ENCODE peak calls at places on chromosomes 4 and X, in nine cellular contexts. One of them, this sample, is unnamed.

GRCh38 chrX:1077140-1077539 is 135.3 kb downstream of the CRLF2 start:
- DNase-seq in pancreas: no peak
- DNase-seq in brain microvascular endothelial cell: no peak
- DNase-seq in adipocyte: no peak
- DNase-seq in CD4-positive, alpha-beta memory T cell: no peak
- DNase-seq in upper lobe of left lung: no peak
- DNase-seq in fibroblast of lung: no peak
- DNase-seq in CD8-positive, alpha-beta T cell: no peak
- DNase-seq in bronchial epithelial cell: no peak
- DNase-seq in this sample: no peak

GRCh38 chrX:71210829-71211228 is 12.2 kb upstream of the GJB1 start:
- DNase-seq in CD4-positive, alpha-beta memory T cell: no peak
- DNase-seq in pancreas: no peak
- DNase-seq in upper lobe of left lung: no peak
- DNase-seq in bronchial epithelial cell: no peak
- DNase-seq in adipocyte: peak; percentile 41
- DNase-seq in CD8-positive, alpha-beta T cell: no peak
- DNase-seq in brain microvascular endothelial cell: no peak
- DNase-seq in fibroblast of lung: peak; percentile 34
- DNase-seq in this sample: no peak

GRCh38 chr4:727576-727975 is 21.9 kb downstream of the PCGF3 start:
- DNase-seq in upper lobe of left lung: no peak
- DNase-seq in bronchial epithelial cell: no peak
- DNase-seq in CD8-positive, alpha-beta T cell: no peak
- DNase-seq in adipocyte: no peak
- DNase-seq in brain microvascular endothelial cell: no peak
- DNase-seq in pancreas: no peak
- DNase-seq in fibroblast of lung: no peak
- DNase-seq in CD4-positive, alpha-beta memory T cell: no peak
- DNase-seq in this sample: no peak

GRCh38 chrX:9326369-9326768 is 138.5 kb upstream of the TBL1X start:
- DNase-seq in bronchial epithelial cell: no peak
- DNase-seq in CD4-positive, alpha-beta memory T cell: no peak
- DNase-seq in CD8-positive, alpha-beta T cell: no peak
- DNase-seq in brain microvascular endothelial cell: no peak
- DNase-seq in fibroblast of lung: no peak
- DNase-seq in pancreas: no peak
- DNase-seq in adipocyte: peak; percentile 64
- DNase-seq in upper lobe of left lung: no peak
- DNase-seq in this sample: no peak

GRCh38 chrX:34381241-34381640 is 249.1 kb upstream of the FAM47A start:
- DNase-seq in adipocyte: peak; percentile 15
- DNase-seq in upper lobe of left lung: no peak
- DNase-seq in CD4-positive, alpha-beta memory T cell: no peak
- DNase-seq in fibroblast of lung: no peak
- DNase-seq in brain microvascular endothelial cell: peak; percentile 47
- DNase-seq in bronchial epithelial cell: no peak
- DNase-seq in CD8-positive, alpha-beta T cell: no peak
- DNase-seq in pancreas: no peak
- DNase-seq in this sample: no peak

GRCh38 chr4:12993923-12994322 is 490.2 kb downstream of the RAB28 start:
- DNase-seq in CD4-positive, alpha-beta memory T cell: no peak
- DNase-seq in brain microvascular endothelial cell: no peak
- DNase-seq in upper lobe of left lung: no peak
- DNase-seq in bronchial epithelial cell: no peak
- DNase-seq in fibroblast of lung: no peak
- DNase-seq in pancreas: no peak
- DNase-seq in CD8-positive, alpha-beta T cell: no peak
- DNase-seq in adipocyte: no peak
- DNase-seq in this sample: no peak

GRCh38 chrX:130418740-130419139 is 17.0 kb downstream of the RBMX2 start:
- DNase-seq in CD8-positive, alpha-beta T cell: no peak
- DNase-seq in bronchial epithelial cell: no peak
- DNase-seq in pancreas: no peak
- DNase-seq in brain microvascular endothelial cell: no peak
- DNase-seq in upper lobe of left lung: no peak
- DNase-seq in adipocyte: no peak
- DNase-seq in fibroblast of lung: no peak
- DNase-seq in CD4-positive, alpha-beta memory T cell: no peak
- DNase-seq in this sample: no peak

GRCh38 chrX:153932220-153932915 is 2.5 kb downstream of the NAA10 start:
- DNase-seq in pancreas: no peak
- DNase-seq in fibroblast of lung: no peak
- DNase-seq in adipocyte: no peak
- DNase-seq in bronchial epithelial cell: no peak
- DNase-seq in brain microvascular endothelial cell: no peak
- DNase-seq in CD8-positive, alpha-beta T cell: no peak
- DNase-seq in CD4-positive, alpha-beta memory T cell: no peak
- DNase-seq in upper lobe of left lung: no peak
- DNase-seq in this sample: no peak

GRCh38 chr4:17055788-17056187 is 157.3 kb upstream of the LDB2 start:
- DNase-seq in CD8-positive, alpha-beta T cell: no peak
- DNase-seq in adipocyte: peak; percentile 70
- DNase-seq in brain microvascular endothelial cell: peak; percentile 85
- DNase-seq in upper lobe of left lung: no peak
- DNase-seq in bronchial epithelial cell: peak; percentile 91
- DNase-seq in pancreas: no peak
- DNase-seq in CD4-positive, alpha-beta memory T cell: no peak
- DNase-seq in fibroblast of lung: peak; percentile 90
- DNase-seq in this sample: no peak

GRCh38 chr4:17059192-17059634 is 160.8 kb upstream of the LDB2 start:
- DNase-seq in bronchial epithelial cell: no peak
- DNase-seq in CD4-positive, alpha-beta memory T cell: no peak
- DNase-seq in brain microvascular endothelial cell: no peak
- DNase-seq in adipocyte: peak; percentile 91
- DNase-seq in upper lobe of left lung: no peak
- DNase-seq in pancreas: no peak
- DNase-seq in fibroblast of lung: peak; percentile 67
- DNase-seq in CD8-positive, alpha-beta T cell: no peak
- DNase-seq in this sample: no peak

GRCh38 chr4:17058506-17058905 is 160.1 kb upstream of the LDB2 start:
- DNase-seq in CD8-positive, alpha-beta T cell: no peak
- DNase-seq in CD4-positive, alpha-beta memory T cell: no peak
- DNase-seq in upper lobe of left lung: no peak
- DNase-seq in fibroblast of lung: peak; percentile 49
- DNase-seq in bronchial epithelial cell: no peak
- DNase-seq in pancreas: no peak
- DNase-seq in adipocyte: peak; percentile 75
- DNase-seq in brain microvascular endothelial cell: no peak
- DNase-seq in this sample: no peak

GRCh38 chr4:17060230-17060629 is 161.8 kb upstream of the LDB2 start:
- DNase-seq in pancreas: no peak
- DNase-seq in upper lobe of left lung: no peak
- DNase-seq in CD4-positive, alpha-beta memory T cell: no peak
- DNase-seq in bronchial epithelial cell: peak; percentile 11
- DNase-seq in CD8-positive, alpha-beta T cell: no peak
- DNase-seq in brain microvascular endothelial cell: no peak
- DNase-seq in adipocyte: no peak
- DNase-seq in fibroblast of lung: no peak
- DNase-seq in this sample: no peak

DNA sequence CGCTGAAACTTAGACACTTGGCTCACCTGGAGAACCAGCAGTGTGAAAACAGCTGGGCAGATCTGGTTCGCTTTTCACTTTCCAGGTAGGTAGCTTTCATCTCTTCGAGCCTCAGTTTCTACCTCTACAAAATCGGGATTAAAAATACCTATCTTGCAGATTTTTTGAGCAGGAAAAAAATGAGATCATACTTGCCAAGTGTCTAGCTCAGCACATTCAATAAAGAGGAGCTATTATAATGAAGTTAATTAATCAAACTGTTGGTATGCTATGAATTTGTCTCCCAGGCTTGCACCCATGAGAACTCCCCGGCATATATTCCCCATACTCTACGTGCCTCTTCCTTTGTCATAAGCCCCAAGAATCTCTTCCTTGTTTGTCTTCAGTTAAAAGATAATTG is 158.6 kb upstream of the LDB2 start:
- DNase-seq in pancreas: no peak
- DNase-seq in adipocyte: no peak
- DNase-seq in bronchial epithelial cell: no peak
- DNase-seq in CD4-positive, alpha-beta memory T cell: no peak
- DNase-seq in upper lobe of left lung: no peak
- DNase-seq in fibroblast of lung: no peak
- DNase-seq in brain microvascular endothelial cell: no peak
- DNase-seq in CD8-positive, alpha-beta T cell: no peak
- DNase-seq in this sample: no peak
- H3K36me3 ChIP-seq in pancreas: no peaks in the 10 kb centered on the region
- H3K36me3 ChIP-seq in adipocyte: no peaks in the 10 kb centered on the region
- H3K36me3 ChIP-seq in bronchial epithelial cell: no peaks in the 10 kb centered on the region
- H3K36me3 ChIP-seq in CD4-positive, alpha-beta memory T cell: no peaks in the 10 kb centered on the region
- H3K36me3 ChIP-seq in upper lobe of left lung: no peaks in the 10 kb centered on the region
- H3K36me3 ChIP-seq in fibroblast of lung: no peaks in the 10 kb centered on the region
- H3K36me3 ChIP-seq in brain microvascular endothelial cell: no peaks in the 10 kb centered on the region
- H3K36me3 ChIP-seq in CD8-positive, alpha-beta T cell: no peaks in the 10 kb centered on the region
- H3K36me3 ChIP-seq in this sample: no peaks in the 10 kb centered on the region

GRCh38 chr4:74095482-74095881 is 3.5 kb downstream of the CXCL2 start:
- DNase-seq in CD8-positive, alpha-beta T cell: no peak
- DNase-seq in adipocyte: no peak
- DNase-seq in bronchial epithelial cell: no peak
- DNase-seq in CD4-positive, alpha-beta memory T cell: no peak
- DNase-seq in fibroblast of lung: no peak
- DNase-seq in brain microvascular endothelial cell: no peak
- DNase-seq in pancreas: no peak
- DNase-seq in upper lobe of left lung: peak; percentile 55
- DNase-seq in this sample: no peak

GRCh38 chr4:74097161-74097560 is 1.8 kb downstream of the CXCL2 start:
- DNase-seq in bronchial epithelial cell: no peak
- DNase-seq in brain microvascular endothelial cell: no peak
- DNase-seq in CD8-positive, alpha-beta T cell: no peak
- DNase-seq in upper lobe of left lung: no peak
- DNase-seq in CD4-positive, alpha-beta memory T cell: no peak
- DNase-seq in pancreas: no peak
- DNase-seq in adipocyte: no peak
- DNase-seq in fibroblast of lung: no peak
- DNase-seq in this sample: no peak

GRCh38 chr4:74097631-74098550 is 1.1 kb downstream of the CXCL2 start:
- DNase-seq in bronchial epithelial cell: no peak
- DNase-seq in CD4-positive, alpha-beta memory T cell: no peak
- DNase-seq in upper lobe of left lung: peak; percentile 46
- DNase-seq in fibroblast of lung: peak; percentile 16
- DNase-seq in CD8-positive, alpha-beta T cell: no peak
- DNase-seq in brain microvascular endothelial cell: no peak
- DNase-seq in pancreas: no peak
- DNase-seq in adipocyte: no peak
- DNase-seq in this sample: no peak

GRCh38 chr4:74095886-74096264 is 3.1 kb downstream of the CXCL2 start:
- DNase-seq in adipocyte: no peak
- DNase-seq in CD4-positive, alpha-beta memory T cell: no peak
- DNase-seq in fibroblast of lung: peak; percentile 5
- DNase-seq in pancreas: no peak
- DNase-seq in brain microvascular endothelial cell: no peak
- DNase-seq in bronchial epithelial cell: no peak
- DNase-seq in upper lobe of left lung: no peak
- DNase-seq in CD8-positive, alpha-beta T cell: no peak
- DNase-seq in this sample: no peak

DNA sequence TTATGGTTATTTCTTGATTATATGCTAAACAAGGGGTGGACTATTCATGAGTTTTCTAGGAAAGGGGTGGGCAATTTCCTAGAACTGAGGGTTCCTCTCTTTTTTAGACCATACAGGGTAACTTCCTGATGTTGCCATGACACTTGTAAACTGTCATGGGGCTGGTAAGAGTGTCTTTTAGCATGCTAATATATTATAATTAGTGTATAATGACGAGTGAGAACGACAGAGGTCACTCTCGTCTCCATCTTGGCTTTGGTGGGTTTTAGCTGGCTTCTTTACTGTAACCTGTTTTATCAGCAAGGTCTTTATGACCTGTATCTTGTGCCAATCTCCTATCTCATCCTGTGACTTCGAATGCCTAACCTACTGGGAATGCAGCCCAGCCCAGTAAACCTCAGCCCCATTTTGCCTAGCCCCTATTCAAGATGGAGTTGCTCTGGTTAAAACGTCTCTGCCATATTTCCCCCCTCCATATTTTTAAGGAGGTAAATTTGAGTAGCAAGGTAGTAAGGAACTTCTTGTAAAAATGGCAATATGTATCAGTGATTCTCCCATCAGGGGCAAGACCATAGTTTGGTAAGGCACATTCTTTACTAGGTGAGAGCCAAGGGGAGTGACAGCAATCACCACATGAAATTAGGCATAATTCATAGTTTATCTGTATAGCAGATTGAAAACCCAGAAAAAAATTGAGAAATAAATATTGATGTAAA is 2.6 kb downstream of the CXCL2 start:
- DNase-seq in bronchial epithelial cell: peak; percentile 32
- DNase-seq in upper lobe of left lung: peak; percentile 22
- DNase-seq in brain microvascular endothelial cell: peak; percentile 3
- DNase-seq in pancreas: no peak
- DNase-seq in CD8-positive, alpha-beta T cell: no peak
- DNase-seq in fibroblast of lung: peak; percentile 30
- DNase-seq in adipocyte: no peak
- DNase-seq in CD4-positive, alpha-beta memory T cell: no peak
- DNase-seq in this sample: no peak
- H3K27me3 ChIP-seq in bronchial epithelial cell: no peaks in the 10 kb centered on the region
- H3K27me3 ChIP-seq in upper lobe of left lung: no peaks in the 10 kb centered on the region
- H3K27me3 ChIP-seq in brain microvascular endothelial cell: no peaks in the 10 kb centered on the region
- H3K27me3 ChIP-seq in pancreas: no peaks in the 10 kb centered on the region
- H3K27me3 ChIP-seq in CD8-positive, alpha-beta T cell: peaks cover 7% of the 10 kb centered on the region
- H3K27me3 ChIP-seq in fibroblast of lung: no peaks in the 10 kb centered on the region
- H3K27me3 ChIP-seq in adipocyte: no peaks in the 10 kb centered on the region
- H3K27me3 ChIP-seq in CD4-positive, alpha-beta memory T cell: peaks cover 16% of the 10 kb centered on the region
- H3K27me3 ChIP-seq in this sample: no peaks in the 10 kb centered on the region

DNA sequence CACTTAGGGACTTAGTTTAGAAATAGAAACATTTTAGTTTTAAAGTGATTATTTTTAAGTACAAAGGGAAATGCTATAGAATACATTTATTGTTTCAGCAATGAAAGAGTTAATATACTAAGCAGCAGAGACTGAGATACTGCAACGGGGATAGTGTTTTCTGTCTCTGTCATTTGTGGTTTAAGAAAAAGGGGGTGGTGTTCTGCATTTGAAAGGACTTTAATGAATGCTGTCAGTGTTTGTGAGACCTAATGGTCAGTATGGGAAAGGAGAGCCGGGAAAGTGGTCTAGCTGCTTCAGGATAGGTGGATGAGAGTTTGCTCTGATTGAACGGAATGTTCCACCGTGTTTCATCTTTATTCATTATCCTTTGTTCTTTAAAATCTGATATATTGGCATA is at the start of gene KLHL5:
- DNase-seq in pancreas: no peak
- DNase-seq in bronchial epithelial cell: no peak
- DNase-seq in brain microvascular endothelial cell: no peak
- DNase-seq in fibroblast of lung: no peak
- DNase-seq in upper lobe of left lung: no peak
- DNase-seq in CD4-positive, alpha-beta memory T cell: no peak
- DNase-seq in adipocyte: peak; percentile 19
- DNase-seq in CD8-positive, alpha-beta T cell: no peak
- DNase-seq in this sample: no peak
- H3K36me3 ChIP-seq in pancreas: no peaks in the 10 kb centered on the region
- H3K36me3 ChIP-seq in bronchial epithelial cell: no peaks in the 10 kb centered on the region
- H3K36me3 ChIP-seq in brain microvascular endothelial cell: no peaks in the 10 kb centered on the region
- H3K36me3 ChIP-seq in fibroblast of lung: no peaks in the 10 kb centered on the region
- H3K36me3 ChIP-seq in upper lobe of left lung: no peaks in the 10 kb centered on the region
- H3K36me3 ChIP-seq in CD4-positive, alpha-beta memory T cell: no peaks in the 10 kb centered on the region
- H3K36me3 ChIP-seq in adipocyte: no peaks in the 10 kb centered on the region
- H3K36me3 ChIP-seq in CD8-positive, alpha-beta T cell: no peaks in the 10 kb centered on the region
- H3K36me3 ChIP-seq in this sample: no peaks in the 10 kb centered on the region

GRCh38 chr4:110636231-110636676 is 13.4 kb upstream of the PITX2 start:
- DNase-seq in bronchial epithelial cell: no peak
- DNase-seq in pancreas: no peak
- DNase-seq in adipocyte: no peak
- DNase-seq in upper lobe of left lung: no peak
- DNase-seq in CD4-positive, alpha-beta memory T cell: no peak
- DNase-seq in CD8-positive, alpha-beta T cell: no peak
- DNase-seq in brain microvascular endothelial cell: no peak
- DNase-seq in fibroblast of lung: no peak
- DNase-seq in this sample: no peak

GRCh38 chr4:110639207-110640092 is 16.6 kb upstream of the PITX2 start:
- DNase-seq in CD8-positive, alpha-beta T cell: no peak
- DNase-seq in pancreas: no peak
- DNase-seq in bronchial epithelial cell: no peak
- DNase-seq in adipocyte: no peak
- DNase-seq in brain microvascular endothelial cell: no peak
- DNase-seq in fibroblast of lung: no peak
- DNase-seq in CD4-positive, alpha-beta memory T cell: no peak
- DNase-seq in upper lobe of left lung: no peak
- DNase-seq in this sample: no peak

GRCh38 chr4:110637408-110638131 is 14.7 kb upstream of the PITX2 start:
- DNase-seq in brain microvascular endothelial cell: no peak
- DNase-seq in pancreas: no peak
- DNase-seq in bronchial epithelial cell: no peak
- DNase-seq in CD8-positive, alpha-beta T cell: no peak
- DNase-seq in adipocyte: no peak
- DNase-seq in upper lobe of left lung: no peak
- DNase-seq in CD4-positive, alpha-beta memory T cell: no peak
- DNase-seq in fibroblast of lung: no peak
- DNase-seq in this sample: no peak

GRCh38 chr4:110636677-110637407 is 14.0 kb upstream of the PITX2 start:
- DNase-seq in bronchial epithelial cell: no peak
- DNase-seq in upper lobe of left lung: no peak
- DNase-seq in pancreas: no peak
- DNase-seq in CD4-positive, alpha-beta memory T cell: no peak
- DNase-seq in brain microvascular endothelial cell: no peak
- DNase-seq in fibroblast of lung: no peak
- DNase-seq in adipocyte: peak; percentile 64
- DNase-seq in CD8-positive, alpha-beta T cell: no peak
- DNase-seq in this sample: peak; percentile 32

GRCh38 chr4:110638347-110638746 is 15.5 kb upstream of the PITX2 start:
- DNase-seq in CD4-positive, alpha-beta memory T cell: no peak
- DNase-seq in fibroblast of lung: no peak
- DNase-seq in bronchial epithelial cell: no peak
- DNase-seq in brain microvascular endothelial cell: no peak
- DNase-seq in CD8-positive, alpha-beta T cell: no peak
- DNase-seq in adipocyte: no peak
- DNase-seq in pancreas: no peak
- DNase-seq in upper lobe of left lung: no peak
- DNase-seq in this sample: no peak
- H3K27me3 ChIP-seq in CD4-positive, alpha-beta memory T cell: peaks cover 60% of the 10 kb centered on the region
- H3K27me3 ChIP-seq in fibroblast of lung: peaks cover 77% of the 10 kb centered on the region
- H3K27me3 ChIP-seq in bronchial epithelial cell: peaks cover 76% of the 10 kb centered on the region
- H3K27me3 ChIP-seq in brain microvascular endothelial cell: peaks cover 94% of the 10 kb centered on the region
- H3K27me3 ChIP-seq in CD8-positive, alpha-beta T cell: peaks cover 17% of the 10 kb centered on the region
- H3K27me3 ChIP-seq in adipocyte: peaks cover 38% of the 10 kb centered on the region
- H3K27me3 ChIP-seq in pancreas: peaks cover 48% of the 10 kb centered on the region
- H3K27me3 ChIP-seq in upper lobe of left lung: peaks cover 71% of the 10 kb centered on the region
- H3K27me3 ChIP-seq in this sample: peaks cover 99% of the 10 kb centered on the region

This sample was measured in WERI-Rb-1.